ENCODE peak calls at places on chromosomes 5 and 9, in five cellular contexts. One of them, this sample, is unnamed.

GRCh38 chr5:5403736-5404135 is 18.7 kb upstream of the ICE1 start:
- DNase-seq in glutamatergic neuron: no peak
- DNase-seq in stimulated activated CD4-positive, alpha-beta T cell treated with anti-CD3 and anti-CD28 coated beads, Interleukin-15, amount 100 ng/mL, for 24 hours: no peak
- DNase-seq in A549: no peak
- DNase-seq in amniotic stem cell: no peak
- DNase-seq in this sample: no peak

GRCh38 chr5:175347027-175347426 is 97.0 kb downstream of the DRD1 start:
- DNase-seq in A549: peak; percentile 59
- DNase-seq in stimulated activated CD4-positive, alpha-beta T cell treated with anti-CD3 and anti-CD28 coated beads, Interleukin-15, amount 100 ng/mL, for 24 hours: no peak
- DNase-seq in amniotic stem cell: no peak
- DNase-seq in glutamatergic neuron: no peak
- DNase-seq in this sample: no peak

GRCh38 chr5:57396701-57397100 is 85.9 kb downstream of the ACTBL2 start:
- DNase-seq in amniotic stem cell: no peak
- DNase-seq in glutamatergic neuron: no peak
- DNase-seq in stimulated activated CD4-positive, alpha-beta T cell treated with anti-CD3 and anti-CD28 coated beads, Interleukin-15, amount 100 ng/mL, for 24 hours: no peak
- DNase-seq in A549: no peak
- DNase-seq in this sample: no peak

GRCh38 chr5:134125195-134126015 is 10.9 kb downstream of the TCF7 start:
- DNase-seq in amniotic stem cell: peak; percentile 53
- DNase-seq in stimulated activated CD4-positive, alpha-beta T cell treated with anti-CD3 and anti-CD28 coated beads, Interleukin-15, amount 100 ng/mL, for 24 hours: no peak
- DNase-seq in glutamatergic neuron: no peak
- DNase-seq in A549: no peak
- DNase-seq in this sample: peak; percentile 95

GRCh38 chr9:97627624-97628023 is 5.5 kb downstream of the TSTD2 start:
- DNase-seq in stimulated activated CD4-positive, alpha-beta T cell treated with anti-CD3 and anti-CD28 coated beads, Interleukin-15, amount 100 ng/mL, for 24 hours: no peak
- DNase-seq in amniotic stem cell: no peak
- DNase-seq in A549: no peak
- DNase-seq in glutamatergic neuron: no peak
- DNase-seq in this sample: peak; percentile 15

GRCh38 chr5:172870807-172871431 is 36.9 kb downstream of the ERGIC1 start:
- DNase-seq in stimulated activated CD4-positive, alpha-beta T cell treated with anti-CD3 and anti-CD28 coated beads, Interleukin-15, amount 100 ng/mL, for 24 hours: no peak
- DNase-seq in amniotic stem cell: no peak
- DNase-seq in glutamatergic neuron: peak; percentile 90
- DNase-seq in A549: no peak
- DNase-seq in this sample: no peak

GRCh38 chr9:132135456-132135855 is 26.4 kb upstream of the NTNG2 start:
- DNase-seq in stimulated activated CD4-positive, alpha-beta T cell treated with anti-CD3 and anti-CD28 coated beads, Interleukin-15, amount 100 ng/mL, for 24 hours: no peak
- DNase-seq in glutamatergic neuron: no peak
- DNase-seq in amniotic stem cell: no peak
- DNase-seq in A549: no peak
- DNase-seq in this sample: no peak

GRCh38 chr5:14665110-14665822 is 748 bp downstream of the OTULIN start:
- DNase-seq in amniotic stem cell: no peak
- DNase-seq in stimulated activated CD4-positive, alpha-beta T cell treated with anti-CD3 and anti-CD28 coated beads, Interleukin-15, amount 100 ng/mL, for 24 hours: peak; percentile 49
- DNase-seq in A549: peak; percentile 29
- DNase-seq in glutamatergic neuron: no peak
- DNase-seq in this sample: no peak

GRCh38 chr9:18566125-18566524 is 92.2 kb downstream of the ADAMTSL1 start:
- DNase-seq in stimulated activated CD4-positive, alpha-beta T cell treated with anti-CD3 and anti-CD28 coated beads, Interleukin-15, amount 100 ng/mL, for 24 hours: no peak
- DNase-seq in A549: peak; percentile 30
- DNase-seq in amniotic stem cell: peak; percentile 5
- DNase-seq in glutamatergic neuron: no peak
- DNase-seq in this sample: peak; percentile 86

GRCh38 chr9:116165912-116166311 is 12.3 kb downstream of the PAPPA start:
- DNase-seq in A549: no peak
- DNase-seq in stimulated activated CD4-positive, alpha-beta T cell treated with anti-CD3 and anti-CD28 coated beads, Interleukin-15, amount 100 ng/mL, for 24 hours: no peak
- DNase-seq in amniotic stem cell: no peak
- DNase-seq in glutamatergic neuron: no peak
- DNase-seq in this sample: peak; percentile 59

This sample was measured in AG10803.